ENCODE peak calls at places on chromosomes 6 and 20, in six cellular contexts. One of them, this sample, is unnamed.

GRCh38 chr6:12165722-12166121 is 124.4 kb upstream of the EDN1 start:
- DNase-seq in heart right ventricle: no peak
- DNase-seq in tibial nerve: no peak
- DNase-seq in heart left ventricle: no peak
- DNase-seq in cardiac muscle cell: no peak
- DNase-seq in BE2C: no peak
- DNase-seq in this sample: no peak

GRCh38 chr20:34579936-34580587 is 21.5 kb downstream of the MAP1LC3A start:
- DNase-seq in heart right ventricle: no peak
- DNase-seq in tibial nerve: no peak
- DNase-seq in heart left ventricle: no peak
- DNase-seq in cardiac muscle cell: no peak
- DNase-seq in BE2C: no peak
- DNase-seq in this sample: no peak

GRCh38 chr6:6556738-6557503 is 31.6 kb upstream of the LY86 start:
- DNase-seq in heart right ventricle: peak; percentile 49
- DNase-seq in tibial nerve: no peak
- DNase-seq in heart left ventricle: peak; percentile 48
- DNase-seq in cardiac muscle cell: peak; percentile 52
- DNase-seq in BE2C: peak; percentile 57
- DNase-seq in this sample: peak; percentile 72

GRCh38 chr6:132188865-132189264 is 212.4 kb downstream of the MOXD1 start:
- DNase-seq in heart right ventricle: no peak
- DNase-seq in tibial nerve: no peak
- DNase-seq in heart left ventricle: no peak
- DNase-seq in cardiac muscle cell: peak; percentile 82
- DNase-seq in BE2C: no peak
- DNase-seq in this sample: no peak

GRCh38 chr20:36919715-36920333 is 31.7 kb downstream of the SAMHD1 start:
- DNase-seq in heart right ventricle: peak; percentile 35
- DNase-seq in tibial nerve: no peak
- DNase-seq in heart left ventricle: no peak
- DNase-seq in cardiac muscle cell: peak; percentile 72
- DNase-seq in BE2C: peak; percentile 44
- DNase-seq in this sample: peak; percentile 66

GRCh38 chr20:44848254-44849015 is 37.1 kb upstream of the YWHAB start:
- DNase-seq in heart right ventricle: no peak
- DNase-seq in tibial nerve: no peak
- DNase-seq in heart left ventricle: no peak
- DNase-seq in cardiac muscle cell: no peak
- DNase-seq in BE2C: no peak
- DNase-seq in this sample: no peak

GRCh38 chr6:143097224-143097795 is 36.6 kb downstream of the AIG1 start:
- DNase-seq in heart right ventricle: no peak
- DNase-seq in tibial nerve: no peak
- DNase-seq in heart left ventricle: no peak
- DNase-seq in cardiac muscle cell: no peak
- DNase-seq in BE2C: no peak
- DNase-seq in this sample: no peak

GRCh38 chr20:60034231-60035110 is 76.2 kb downstream of the CDH26 start:
- DNase-seq in heart right ventricle: peak; percentile 76
- DNase-seq in tibial nerve: no peak
- DNase-seq in heart left ventricle: peak; percentile 87
- DNase-seq in cardiac muscle cell: no peak
- DNase-seq in BE2C: no peak
- DNase-seq in this sample: no peak

GRCh38 chr6:122817362-122817761 is 28.3 kb downstream of the SMPDL3A start:
- DNase-seq in heart right ventricle: no peak
- DNase-seq in tibial nerve: no peak
- DNase-seq in heart left ventricle: no peak
- DNase-seq in cardiac muscle cell: no peak
- DNase-seq in BE2C: no peak
- DNase-seq in this sample: no peak

GRCh38 chr6:41707565-41708200 is 27.7 kb downstream of the TFEB start:
- DNase-seq in heart right ventricle: no peak
- DNase-seq in tibial nerve: no peak
- DNase-seq in heart left ventricle: peak; percentile 70
- DNase-seq in cardiac muscle cell: no peak
- DNase-seq in BE2C: no peak
- DNase-seq in this sample: no peak

GRCh38 chr6:23446394-23447001 is 679.5 kb upstream of the NRSN1 start:
- DNase-seq in heart right ventricle: peak; percentile 7
- DNase-seq in tibial nerve: no peak
- DNase-seq in heart left ventricle: no peak
- DNase-seq in cardiac muscle cell: peak; percentile 73
- DNase-seq in BE2C: peak; percentile 24
- DNase-seq in this sample: peak; percentile 25

GRCh38 chr6:56076033-56076432 is 171.3 kb downstream of the COL21A1 start:
- DNase-seq in heart right ventricle: no peak
- DNase-seq in tibial nerve: no peak
- DNase-seq in heart left ventricle: no peak
- DNase-seq in cardiac muscle cell: peak; percentile 25
- DNase-seq in BE2C: peak; percentile 6
- DNase-seq in this sample: no peak

GRCh38 chr6:157300436-157300835 is 22.9 kb downstream of the TMEM242 start:
- DNase-seq in heart right ventricle: no peak
- DNase-seq in tibial nerve: no peak
- DNase-seq in heart left ventricle: no peak
- DNase-seq in cardiac muscle cell: no peak
- DNase-seq in BE2C: no peak
- DNase-seq in this sample: no peak

DNA sequence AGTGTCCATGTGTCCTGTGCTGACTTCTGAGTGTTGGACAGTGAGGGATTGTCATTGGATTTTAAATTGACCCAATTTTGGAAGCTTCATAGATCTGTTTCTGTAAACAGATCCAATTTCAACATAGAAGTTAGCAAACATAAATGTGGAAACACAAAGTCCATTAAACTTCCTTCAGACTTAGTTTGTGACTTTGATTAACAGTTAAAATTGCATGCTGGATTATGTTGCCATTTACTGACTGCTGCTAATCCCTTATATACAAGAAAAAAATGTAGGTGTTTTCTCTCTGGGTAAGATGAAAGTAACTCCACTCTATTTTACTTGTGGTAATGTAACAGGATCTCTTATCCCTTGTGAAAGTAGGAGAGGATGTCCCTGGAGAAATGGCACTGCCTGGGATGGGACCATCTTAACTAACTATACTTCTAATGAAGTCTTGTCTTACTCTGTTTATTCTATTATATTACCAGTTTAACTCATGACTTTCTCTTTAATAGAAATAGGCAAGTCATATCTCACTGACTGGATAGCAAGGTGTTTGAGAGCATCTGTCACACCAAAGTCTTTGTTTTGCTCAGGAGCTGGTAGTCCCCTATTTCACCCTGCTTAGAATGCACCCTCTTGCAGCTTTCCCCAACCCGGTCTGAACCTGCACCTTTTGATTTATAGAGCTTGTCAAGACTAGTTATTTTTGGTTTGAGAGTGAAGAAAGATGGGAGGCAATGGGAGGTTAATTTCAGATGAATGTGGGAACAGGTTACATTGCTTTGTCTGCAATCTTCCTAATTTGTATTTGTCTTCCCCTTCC is 7.2 kb downstream of the TPX2 start:
- DNase-seq in heart right ventricle: no peak
- DNase-seq in tibial nerve: no peak
- DNase-seq in heart left ventricle: no peak
- DNase-seq in cardiac muscle cell: no peak
- DNase-seq in BE2C: no peak
- DNase-seq in this sample: no peak
- H3K4me1 ChIP-seq in heart right ventricle: no peaks in the 10 kb centered on the region
- H3K4me1 ChIP-seq in tibial nerve: no peaks in the 10 kb centered on the region
- H3K4me1 ChIP-seq in heart left ventricle: no peaks in the 10 kb centered on the region
- H3K4me1 ChIP-seq in cardiac muscle cell: peaks cover 27% of the 10 kb centered on the region
- H3K4me1 ChIP-seq in BE2C: peaks cover 3% of the 10 kb centered on the region
- H3K4me1 ChIP-seq in this sample: no peaks in the 10 kb centered on the region

GRCh38 chr20:38164069-38164468 is 1.0 kb downstream of the TGM2 start:
- DNase-seq in heart right ventricle: no peak
- DNase-seq in tibial nerve: no peak
- DNase-seq in heart left ventricle: peak; percentile 32
- DNase-seq in cardiac muscle cell: no peak
- DNase-seq in BE2C: no peak
- DNase-seq in this sample: no peak
- H3K4me1 ChIP-seq in heart right ventricle: peaks cover 85% of the 10 kb centered on the region
- H3K4me1 ChIP-seq in tibial nerve: peaks cover 34% of the 10 kb centered on the region
- H3K4me1 ChIP-seq in heart left ventricle: peaks cover 74% of the 10 kb centered on the region
- H3K4me1 ChIP-seq in cardiac muscle cell: peaks cover 36% of the 10 kb centered on the region
- H3K4me1 ChIP-seq in BE2C: no peaks in the 10 kb centered on the region
- H3K4me1 ChIP-seq in this sample: peaks cover 2% of the 10 kb centered on the region

GRCh38 chr6:52566853-52567279 is 10.0 kb downstream of the TRAM2 start:
- DNase-seq in heart right ventricle: no peak
- DNase-seq in tibial nerve: no peak
- DNase-seq in heart left ventricle: peak; percentile 45
- DNase-seq in cardiac muscle cell: peak; percentile 86
- DNase-seq in BE2C: no peak
- DNase-seq in this sample: no peak
- H3K4me1 ChIP-seq in heart right ventricle: peaks cover 95% of the 10 kb centered on the region
- H3K4me1 ChIP-seq in tibial nerve: peaks cover 88% of the 10 kb centered on the region
- H3K4me1 ChIP-seq in heart left ventricle: peaks cover 82% of the 10 kb centered on the region
- H3K4me1 ChIP-seq in cardiac muscle cell: peaks cover 24% of the 10 kb centered on the region
- H3K4me1 ChIP-seq in BE2C: peaks cover 20% of the 10 kb centered on the region
- H3K4me1 ChIP-seq in this sample: peaks cover 32% of the 10 kb centered on the region

GRCh38 chr6:162262466-162263196 is 464.9 kb downstream of the PRKN start:
- DNase-seq in heart right ventricle: no peak
- DNase-seq in tibial nerve: no peak
- DNase-seq in heart left ventricle: no peak
- DNase-seq in cardiac muscle cell: no peak
- DNase-seq in BE2C: no peak
- DNase-seq in this sample: peak; percentile 17
- H3K4me1 ChIP-seq in heart right ventricle: no peaks in the 10 kb centered on the region
- H3K4me1 ChIP-seq in tibial nerve: no peaks in the 10 kb centered on the region
- H3K4me1 ChIP-seq in heart left ventricle: no peaks in the 10 kb centered on the region
- H3K4me1 ChIP-seq in cardiac muscle cell: peaks cover 17% of the 10 kb centered on the region
- H3K4me1 ChIP-seq in BE2C: no peaks in the 10 kb centered on the region
- H3K4me1 ChIP-seq in this sample: peaks cover 16% of the 10 kb centered on the region

GRCh38 chr6:127341471-127342202 is 1.8 kb downstream of the ECHDC1 start:
- DNase-seq in heart right ventricle: no peak
- DNase-seq in tibial nerve: no peak
- DNase-seq in heart left ventricle: no peak
- DNase-seq in cardiac muscle cell: no peak
- DNase-seq in BE2C: no peak
- DNase-seq in this sample: no peak

GRCh38 chr6:127342296-127342945 is 988 bp downstream of the ECHDC1 start:
- DNase-seq in heart right ventricle: no peak
- DNase-seq in tibial nerve: no peak
- DNase-seq in heart left ventricle: no peak
- DNase-seq in cardiac muscle cell: peak; percentile 68
- DNase-seq in BE2C: no peak
- DNase-seq in this sample: peak; percentile 76

GRCh38 chr6:127345521-127345920 is 2.1 kb upstream of the ECHDC1 start:
- DNase-seq in heart right ventricle: no peak
- DNase-seq in tibial nerve: no peak
- DNase-seq in heart left ventricle: no peak
- DNase-seq in cardiac muscle cell: no peak
- DNase-seq in BE2C: no peak
- DNase-seq in this sample: no peak

GRCh38 chr6:127342946-127343752 is at the start of gene ECHDC1:
- DNase-seq in heart right ventricle: peak; percentile 67
- DNase-seq in tibial nerve: peak; percentile 23
- DNase-seq in heart left ventricle: peak; percentile 65
- DNase-seq in cardiac muscle cell: peak; percentile 78
- DNase-seq in BE2C: peak; percentile 81
- DNase-seq in this sample: peak; percentile 69

GRCh38 chr6:127343753-127344659 is 597 bp upstream of the ECHDC1 start:
- DNase-seq in heart right ventricle: no peak
- DNase-seq in tibial nerve: no peak
- DNase-seq in heart left ventricle: no peak
- DNase-seq in cardiac muscle cell: peak; percentile 54
- DNase-seq in BE2C: no peak
- DNase-seq in this sample: peak; percentile 28
- H3K4me1 ChIP-seq in heart right ventricle: peaks cover 39% of the 10 kb centered on the region
- H3K4me1 ChIP-seq in tibial nerve: peaks cover 42% of the 10 kb centered on the region
- H3K4me1 ChIP-seq in heart left ventricle: peaks cover 52% of the 10 kb centered on the region
- H3K4me1 ChIP-seq in cardiac muscle cell: peaks cover 13% of the 10 kb centered on the region
- H3K4me1 ChIP-seq in BE2C: peaks cover 5% of the 10 kb centered on the region
- H3K4me1 ChIP-seq in this sample: peaks cover 29% of the 10 kb centered on the region

GRCh38 chr20:478010-478948 is 15.9 kb upstream of the TBC1D20 start:
- DNase-seq in heart right ventricle: no peak
- DNase-seq in tibial nerve: no peak
- DNase-seq in heart left ventricle: no peak
- DNase-seq in cardiac muscle cell: peak; percentile 84
- DNase-seq in BE2C: no peak
- DNase-seq in this sample: no peak
- H3K4me1 ChIP-seq in heart right ventricle: peaks cover 8% of the 10 kb centered on the region
- H3K4me1 ChIP-seq in tibial nerve: peaks cover 23% of the 10 kb centered on the region
- H3K4me1 ChIP-seq in heart left ventricle: peaks cover 10% of the 10 kb centered on the region
- H3K4me1 ChIP-seq in cardiac muscle cell: no peaks in the 10 kb centered on the region
- H3K4me1 ChIP-seq in BE2C: no peaks in the 10 kb centered on the region
- H3K4me1 ChIP-seq in this sample: no peaks in the 10 kb centered on the region

GRCh38 chr20:50572922-50573777 is 63.0 kb downstream of the PTPN1 start:
- DNase-seq in heart right ventricle: peak; percentile 45
- DNase-seq in tibial nerve: peak; percentile 45
- DNase-seq in heart left ventricle: peak; percentile 73
- DNase-seq in cardiac muscle cell: peak; percentile 93
- DNase-seq in BE2C: peak; percentile 65
- DNase-seq in this sample: no peak

GRCh38 chr20:50571466-50571865 is 61.3 kb downstream of the PTPN1 start:
- DNase-seq in heart right ventricle: no peak
- DNase-seq in tibial nerve: no peak
- DNase-seq in heart left ventricle: no peak
- DNase-seq in cardiac muscle cell: no peak
- DNase-seq in BE2C: no peak
- DNase-seq in this sample: no peak

GRCh38 chr20:50567860-50568548 is 57.8 kb downstream of the PTPN1 start:
- DNase-seq in heart right ventricle: no peak
- DNase-seq in tibial nerve: no peak
- DNase-seq in heart left ventricle: no peak
- DNase-seq in cardiac muscle cell: no peak
- DNase-seq in BE2C: no peak
- DNase-seq in this sample: no peak

GRCh38 chr20:50568549-50568942 is 58.4 kb downstream of the PTPN1 start:
- DNase-seq in heart right ventricle: no peak
- DNase-seq in tibial nerve: no peak
- DNase-seq in heart left ventricle: no peak
- DNase-seq in cardiac muscle cell: no peak
- DNase-seq in BE2C: no peak
- DNase-seq in this sample: no peak

GRCh38 chr20:50569864-50570836 is 60.0 kb downstream of the PTPN1 start:
- DNase-seq in heart right ventricle: no peak
- DNase-seq in tibial nerve: no peak
- DNase-seq in heart left ventricle: no peak
- DNase-seq in cardiac muscle cell: peak; percentile 51
- DNase-seq in BE2C: no peak
- DNase-seq in this sample: peak; percentile 56
- H3K4me1 ChIP-seq in heart right ventricle: peaks cover 52% of the 10 kb centered on the region
- H3K4me1 ChIP-seq in tibial nerve: peaks cover 56% of the 10 kb centered on the region
- H3K4me1 ChIP-seq in heart left ventricle: peaks cover 60% of the 10 kb centered on the region
- H3K4me1 ChIP-seq in cardiac muscle cell: peaks cover 9% of the 10 kb centered on the region
- H3K4me1 ChIP-seq in BE2C: peaks cover 29% of the 10 kb centered on the region
- H3K4me1 ChIP-seq in this sample: no peaks in the 10 kb centered on the region

GRCh38 chr6:44109212-44109611 is 18.0 kb downstream of the MRPL14 start:
- DNase-seq in heart right ventricle: no peak
- DNase-seq in tibial nerve: no peak
- DNase-seq in heart left ventricle: no peak
- DNase-seq in cardiac muscle cell: no peak
- DNase-seq in BE2C: no peak
- DNase-seq in this sample: no peak
- H3K4me1 ChIP-seq in heart right ventricle: peaks cover 69% of the 10 kb centered on the region
- H3K4me1 ChIP-seq in tibial nerve: peaks cover 18% of the 10 kb centered on the region
- H3K4me1 ChIP-seq in heart left ventricle: peaks cover 30% of the 10 kb centered on the region
- H3K4me1 ChIP-seq in cardiac muscle cell: peaks cover 4% of the 10 kb centered on the region
- H3K4me1 ChIP-seq in BE2C: peaks cover 7% of the 10 kb centered on the region
- H3K4me1 ChIP-seq in this sample: no peaks in the 10 kb centered on the region

This sample was measured in neural progenitor cell.